ENCODE peak calls at places on chromosome 11, in nine cellular contexts. V is brain microvascular endothelial cell, L is SJSA1, Z is colonic mucosa, U is kidney, R is right lobe of liver, H is mucosa of descending colon, O is fibroblast of mammary gland, D is AG10803. Y is an unnamed sample.

GRCh38 chr11:46895821-46896220 is 22.5 kb downstream of the LRP4 start:
- DNase-seq in V (no peak), L (no peak), Z (no peak), U (no peak), R (peak), H (no peak), O (no peak), D (peak), Y (no peak)

GRCh38 chr11:73361953-73362776 is 14.0 kb upstream of the RELT start:
- DNase-seq in V (no peak), L (no peak), Z (no peak), U (no peak), R (no peak), H (no peak), O (no peak), D (no peak), Y (no peak)

GRCh38 chr11:109123811-109124787 is 297.9 kb upstream of the C11orf87 start:
- DNase-seq in V (peak), L (no peak), Z (no peak), U (no peak), R (no peak), H (no peak), O (peak), D (peak), Y (no peak)

GRCh38 chr11:35247863-35248262 is 108.9 kb downstream of the CD44 start:
- DNase-seq in V (no peak), L (no peak), Z (no peak), U (no peak), R (no peak), H (no peak), O (no peak), D (no peak), Y (no peak)

GRCh38 chr11:9219572-9219971 is 45.6 kb downstream of the DENND5A start:
- DNase-seq in V (peak), L (no peak), Z (no peak), U (no peak), R (no peak), H (no peak), O (peak), D (peak), Y (peak)

GRCh38 chr11:96235725-96236124 is 107.3 kb downstream of the MAML2 start:
- DNase-seq in V (no peak), L (no peak), Z (no peak), U (no peak), R (no peak), H (no peak), O (no peak), D (peak), Y (peak)

GRCh38 chr11:131483453-131483852 is 113.0 kb downstream of the NTM start:
- DNase-seq in V (no peak), L (no peak), Z (no peak), U (no peak), R (no peak), H (no peak), O (no peak), D (no peak), Y (no peak)

GRCh38 chr11:67031791-67032561 is 9.0 kb downstream of the SYT12 start:
- DNase-seq in V (peak), L (peak), Z (no peak), U (no peak), R (no peak), H (no peak), O (peak), D (no peak), Y (peak)

GRCh38 chr11:118895093-118896039 is 11.7 kb downstream of the CXCR5 start:
- DNase-seq in V (no peak), L (no peak), Z (no peak), U (peak), R (peak), H (no peak), O (no peak), D (no peak), Y (no peak)

GRCh38 chr11:77457340-77457739 is 16.6 kb downstream of the PAK1 start:
- DNase-seq in V (no peak), L (no peak), Z (no peak), U (no peak), R (no peak), H (no peak), O (no peak), D (no peak), Y (no peak)

GRCh38 chr11:124301482-124301881 is 12.3 kb downstream of the OR8D1 start:
- DNase-seq in V (no peak), L (no peak), Z (no peak), U (no peak), R (no peak), H (no peak), O (peak), D (peak), Y (peak)

GRCh38 chr11:116874251-116874650 is 36.8 kb upstream of the APOA1 start:
- DNase-seq in V (peak), L (no peak), Z (no peak), U (no peak), R (no peak), H (no peak), O (peak), D (no peak), Y (peak)

DNA sequence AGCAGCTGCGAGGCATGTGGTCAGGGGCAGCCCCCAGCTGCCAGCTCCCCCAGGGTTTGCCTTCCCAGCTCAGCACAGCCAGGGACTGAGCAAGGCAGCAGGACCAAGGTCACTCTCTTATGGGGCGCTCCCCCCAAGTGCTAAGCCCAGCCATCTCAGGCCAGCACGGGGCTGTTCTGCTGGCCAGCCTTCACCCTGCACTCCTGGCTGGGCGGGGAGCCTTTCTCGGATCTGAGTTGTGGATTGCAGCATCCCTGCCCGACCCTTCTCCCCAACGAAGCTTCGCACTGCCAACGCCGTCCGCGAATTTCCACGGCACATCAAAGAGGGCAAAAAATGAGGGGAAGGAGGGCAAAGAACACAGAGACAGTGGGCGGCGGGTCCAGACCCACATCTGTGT is 42.5 kb upstream of the GAL start:
- DNase-seq in V (no peak), L (no peak), Z (no peak), U (no peak), R (no peak), H (no peak), O (no peak), D (no peak), Y (no peak)
- H3K4me3 ChIP-seq in V (no peak), L (no peak), Z (no peak), U (no peak), R (no peak), H (no peak), O (no peak), D (no peak), Y (no peak)

DNA sequence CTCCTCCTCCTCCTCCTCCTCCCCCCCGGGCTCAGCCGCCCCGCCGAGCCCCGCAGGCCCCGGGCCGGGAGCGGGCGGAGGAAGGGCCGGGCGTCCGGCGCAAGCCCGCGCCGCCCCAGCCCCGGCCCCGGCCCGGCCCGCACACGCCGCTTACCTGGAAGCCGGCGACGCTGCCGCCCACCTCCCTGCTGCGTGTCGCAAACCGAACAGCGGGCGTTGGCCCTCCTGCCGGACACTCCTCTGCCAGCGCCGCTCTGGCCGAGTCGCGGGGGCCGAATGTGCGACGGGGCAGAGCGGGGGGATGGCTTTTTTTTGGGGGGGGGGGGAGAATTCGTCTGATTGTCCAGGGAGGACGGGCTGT is 1.1 kb downstream of the IGF2 start:
- DNase-seq in V (no peak), L (no peak), Z (no peak), U (peak), R (peak), H (no peak), O (no peak), D (no peak), Y (no peak)
- H3K4me3 ChIP-seq in V (peak), L (peak), Z (no peak), U (no peak), R (no peak), H (no peak), O (no peak), D (no peak), Y (peak)

GRCh38 chr11:12678092-12678491 is 3.9 kb downstream of the TEAD1 start:
- DNase-seq in V (no peak), L (no peak), Z (no peak), U (no peak), R (no peak), H (no peak), O (no peak), D (no peak), Y (no peak)

GRCh38 chr11:12679471-12679870 is 5.2 kb downstream of the TEAD1 start:
- DNase-seq in V (no peak), L (no peak), Z (no peak), U (no peak), R (no peak), H (no peak), O (no peak), D (peak), Y (no peak)

GRCh38 chr11:12677131-12677530 is 2.9 kb downstream of the TEAD1 start:
- DNase-seq in V (no peak), L (no peak), Z (no peak), U (no peak), R (no peak), H (peak), O (peak), D (no peak), Y (peak)

GRCh38 chr11:12680246-12680939 is 6.2 kb downstream of the TEAD1 start:
- DNase-seq in V (peak), L (peak), Z (peak), U (peak), R (no peak), H (peak), O (peak), D (peak), Y (peak)

DNA sequence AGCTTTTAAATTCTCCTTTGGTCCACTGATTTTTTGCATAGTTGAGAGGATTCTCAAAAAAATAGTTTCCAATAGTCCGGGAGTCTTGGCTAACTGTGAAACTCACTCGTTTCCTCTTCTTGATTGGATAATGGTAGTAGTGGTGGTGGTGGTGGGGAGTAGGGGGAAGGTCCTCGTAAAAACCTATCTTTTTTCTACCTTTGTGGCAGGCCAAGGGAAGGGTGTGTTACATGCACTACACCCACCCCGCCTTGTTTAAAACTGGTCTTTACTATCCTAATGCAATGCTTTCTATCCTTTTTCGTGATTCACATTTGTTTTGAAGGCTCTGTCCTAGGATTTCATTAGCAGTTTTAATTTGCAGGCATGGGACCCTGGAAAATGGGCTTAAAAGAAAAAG is 4.8 kb downstream of the TEAD1 start:
- DNase-seq in V (no peak), L (no peak), Z (no peak), U (no peak), R (no peak), H (no peak), O (no peak), D (no peak), Y (no peak)
- H3K4me3 ChIP-seq in V (no peak), L (no peak), Z (no peak), U (no peak), R (no peak), H (no peak), O (peak), D (peak), Y (peak)

DNA sequence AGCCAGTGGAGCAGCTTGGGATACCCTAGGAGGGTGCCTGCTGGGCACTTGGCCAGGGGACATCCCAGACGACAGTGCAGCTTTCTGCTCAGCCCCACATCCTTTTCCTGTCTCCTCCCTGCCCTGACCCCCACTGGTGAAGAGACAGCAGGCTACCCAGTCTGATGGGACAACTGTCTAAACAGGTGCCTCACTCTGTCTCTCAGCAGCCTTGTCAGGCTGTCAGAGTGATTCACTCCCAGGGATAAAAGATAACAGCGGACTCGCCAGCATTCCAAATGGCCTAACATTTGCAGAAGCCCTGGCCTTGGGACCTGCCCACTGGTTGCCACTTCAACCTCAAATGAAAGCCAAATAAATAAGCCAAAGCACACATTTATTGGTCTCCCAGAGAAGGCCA is 318.6 kb upstream of the PLET1 start:
- DNase-seq in V (no peak), L (no peak), Z (no peak), U (no peak), R (no peak), H (no peak), O (no peak), D (no peak), Y (no peak)
- H3K4me3 ChIP-seq in V (no peak), L (no peak), Z (no peak), U (no peak), R (no peak), H (no peak), O (no peak), D (no peak), Y (no peak)

GRCh38 chr11:3859373-3859881 is 4.0 kb downstream of the STIM1 start:
- DNase-seq in V (no peak), L (no peak), Z (peak), U (no peak), R (no peak), H (peak), O (no peak), D (no peak), Y (no peak)
- H3K4me3 ChIP-seq in V (no peak), L (no peak), Z (no peak), U (no peak), R (no peak), H (no peak), O (no peak), D (no peak), Y (no peak)